ENCODE peak calls at places on chromosome 10, in five cellular contexts. One of them, this sample, is unnamed.

GRCh38 chr10:22697799-22698198 is 16.6 kb downstream of the PIP4K2A start:
- DNase-seq in epithelial cell of esophagus: no peak
- DNase-seq in AG04449: no peak
- DNase-seq in DND-41: no peak
- DNase-seq in IMR-90: no peak
- DNase-seq in this sample: no peak

GRCh38 chr10:61943699-61944444 is 42.4 kb downstream of the ARID5B start:
- DNase-seq in epithelial cell of esophagus: peak; percentile 83
- DNase-seq in AG04449: no peak
- DNase-seq in DND-41: no peak
- DNase-seq in IMR-90: peak; percentile 53
- DNase-seq in this sample: peak; percentile 59

GRCh38 chr10:88194041-88194887 is 330.8 kb downstream of the PTEN start:
- DNase-seq in AG04449: no peak
- DNase-seq in DND-41: peak; percentile 90
- DNase-seq in epithelial cell of esophagus: peak; percentile 73
- DNase-seq in IMR-90: peak; percentile 31
- DNase-seq in this sample: no peak

GRCh38 chr10:121313119-121313858 is 285.0 kb downstream of the FGFR2 start:
- DNase-seq in AG04449: no peak
- DNase-seq in IMR-90: no peak
- DNase-seq in epithelial cell of esophagus: peak; percentile 98
- DNase-seq in DND-41: no peak
- DNase-seq in this sample: no peak

GRCh38 chr10:78435484-78436222 is 402.0 kb downstream of the RPS24 start:
- DNase-seq in IMR-90: no peak
- DNase-seq in AG04449: no peak
- DNase-seq in DND-41: no peak
- DNase-seq in epithelial cell of esophagus: no peak
- DNase-seq in this sample: no peak

GRCh38 chr10:123878666-123879311 is 12.8 kb downstream of the CPXM2 start:
- DNase-seq in DND-41: no peak
- DNase-seq in AG04449: no peak
- DNase-seq in IMR-90: no peak
- DNase-seq in epithelial cell of esophagus: no peak
- DNase-seq in this sample: no peak

GRCh38 chr10:97888641-97889262 is 39.1 kb downstream of the GOLGA7B start:
- DNase-seq in DND-41: no peak
- DNase-seq in epithelial cell of esophagus: peak; percentile 84
- DNase-seq in IMR-90: peak; percentile 7
- DNase-seq in AG04449: no peak
- DNase-seq in this sample: peak; percentile 74

GRCh38 chr10:125003146-125003900 is 61.4 kb downstream of the ZRANB1 start:
- DNase-seq in epithelial cell of esophagus: no peak
- DNase-seq in AG04449: no peak
- DNase-seq in DND-41: no peak
- DNase-seq in IMR-90: no peak
- DNase-seq in this sample: no peak

GRCh38 chr10:86715836-86716235 is 40.6 kb upstream of the BMPR1A start:
- DNase-seq in IMR-90: no peak
- DNase-seq in AG04449: no peak
- DNase-seq in DND-41: no peak
- DNase-seq in epithelial cell of esophagus: no peak
- DNase-seq in this sample: no peak

GRCh38 chr10:60093317-60093716 is 187.0 kb upstream of the CCDC6 start:
- DNase-seq in AG04449: no peak
- DNase-seq in DND-41: no peak
- DNase-seq in epithelial cell of esophagus: no peak
- DNase-seq in IMR-90: no peak
- DNase-seq in this sample: no peak

GRCh38 chr10:94193466-94193924 is 169.2 kb downstream of the NOC3L start:
- DNase-seq in AG04449: peak; percentile 45
- DNase-seq in epithelial cell of esophagus: no peak
- DNase-seq in IMR-90: peak; percentile 90
- DNase-seq in DND-41: no peak
- DNase-seq in this sample: no peak

GRCh38 chr10:99630439-99630838 is 10.2 kb upstream of the SLC25A28 start:
- DNase-seq in DND-41: no peak
- DNase-seq in AG04449: no peak
- DNase-seq in IMR-90: peak; percentile 64
- DNase-seq in epithelial cell of esophagus: peak; percentile 76
- DNase-seq in this sample: no peak

GRCh38 chr10:70222340-70222794 is 10.9 kb downstream of the PPA1 start:
- DNase-seq in AG04449: no peak
- DNase-seq in IMR-90: peak; percentile 35
- DNase-seq in epithelial cell of esophagus: peak; percentile 94
- DNase-seq in DND-41: no peak
- DNase-seq in this sample: no peak

DNA sequence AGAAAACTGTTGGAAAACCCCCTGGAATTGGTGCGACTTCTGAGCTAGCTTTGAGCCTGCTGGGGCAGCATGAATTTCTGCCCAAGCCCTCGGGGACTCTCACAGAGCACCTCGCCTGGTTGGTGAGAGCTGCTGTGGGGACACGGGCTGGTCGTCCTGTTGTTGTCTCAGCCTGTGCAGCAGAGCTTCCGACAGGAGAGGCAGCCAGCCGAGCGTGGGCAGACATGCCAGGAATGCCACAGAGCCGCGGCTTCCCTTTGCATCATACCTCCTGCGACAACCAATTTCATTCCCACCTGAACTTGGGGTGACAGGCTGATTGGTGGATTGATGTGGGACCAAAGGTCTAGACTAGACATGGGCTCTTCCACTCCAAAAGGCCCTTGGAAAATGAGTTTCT is 60.2 kb upstream of the NRBF2 start:
- DNase-seq in AG04449: no peak
- DNase-seq in DND-41: no peak
- DNase-seq in IMR-90: no peak
- DNase-seq in epithelial cell of esophagus: peak; percentile 49
- DNase-seq in this sample: no peak
- TF ChIP-seq CTCF in AG04449: no peak
- TF ChIP-seq CTCF in DND-41: no peak
- TF ChIP-seq CTCF in IMR-90: no peak
- TF ChIP-seq CTCF in epithelial cell of esophagus: no peak
- TF ChIP-seq CTCF in this sample: no peak

DNA sequence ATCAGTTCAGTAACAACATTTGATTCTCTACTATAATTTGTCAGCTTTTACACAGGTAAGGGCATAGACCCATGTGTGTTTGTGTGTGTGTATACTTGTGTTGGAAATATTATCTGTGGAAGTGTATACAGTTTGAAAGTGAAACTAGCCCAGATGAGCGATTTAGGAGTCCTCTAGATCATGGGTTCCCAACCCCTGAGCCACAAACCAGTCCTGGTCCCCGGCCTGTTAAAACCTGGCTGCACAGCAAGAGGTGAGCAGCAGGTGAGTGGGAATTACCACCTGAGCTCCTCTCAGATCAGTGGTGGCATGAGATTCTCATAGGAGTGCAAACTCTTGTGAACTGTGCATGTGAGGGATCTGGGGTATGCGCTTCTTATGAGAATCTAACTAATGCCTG is 1221.5 kb upstream of the SORCS1 start:
- DNase-seq in epithelial cell of esophagus: peak; percentile 37
- DNase-seq in IMR-90: no peak
- DNase-seq in AG04449: no peak
- DNase-seq in DND-41: no peak
- DNase-seq in this sample: no peak
- H3K4me3 ChIP-seq in epithelial cell of esophagus: no peak overlapping the region
- H3K4me3 ChIP-seq in IMR-90: no peak overlapping the region
- H3K4me3 ChIP-seq in AG04449: no peak overlapping the region
- H3K4me3 ChIP-seq in DND-41: no peak overlapping the region
- H3K4me3 ChIP-seq in this sample: no peak overlapping the region

GRCh38 chr10:33008499-33009243 is 50.6 kb upstream of the ITGB1 start:
- DNase-seq in DND-41: peak; percentile 65
- DNase-seq in IMR-90: peak; percentile 92
- DNase-seq in AG04449: peak; percentile 74
- DNase-seq in epithelial cell of esophagus: peak; percentile 87
- DNase-seq in this sample: peak; percentile 30
- TF ChIP-seq CTCF in DND-41: peak; percentile 97
- TF ChIP-seq CTCF in IMR-90: peak; percentile 99
- TF ChIP-seq CTCF in AG04449: peak; percentile 75
- TF ChIP-seq CTCF in epithelial cell of esophagus: peak; percentile 100
- TF ChIP-seq CTCF in this sample: peak; percentile 99

GRCh38 chr10:26227786-26228185 is 11.2 kb downstream of the GAD2 start:
- DNase-seq in AG04449: no peak
- DNase-seq in DND-41: no peak
- DNase-seq in epithelial cell of esophagus: no peak
- DNase-seq in IMR-90: no peak
- DNase-seq in this sample: no peak
- H3K4me3 ChIP-seq in AG04449: no peak overlapping the region
- H3K4me3 ChIP-seq in DND-41: no peak overlapping the region
- H3K4me3 ChIP-seq in epithelial cell of esophagus: no peak overlapping the region
- H3K4me3 ChIP-seq in IMR-90: no peak overlapping the region
- H3K4me3 ChIP-seq in this sample: no peak overlapping the region

GRCh38 chr10:73772280-73773151 is 9.3 kb upstream of the CHCHD1 start:
- DNase-seq in epithelial cell of esophagus: peak; percentile 79
- DNase-seq in IMR-90: peak; percentile 83
- DNase-seq in AG04449: peak; percentile 19
- DNase-seq in DND-41: peak; percentile 80
- DNase-seq in this sample: no peak
- TF ChIP-seq CTCF in epithelial cell of esophagus: no peak
- TF ChIP-seq CTCF in IMR-90: peak; percentile 9
- TF ChIP-seq CTCF in AG04449: no peak
- TF ChIP-seq CTCF in DND-41: peak; percentile 25
- TF ChIP-seq CTCF in this sample: no peak

This sample was measured in retinal pigment epithelial cell.